ENCODE peak calls at places on chromosome 21, in four cellular contexts. One of them, this sample, is unnamed.
A peak's percentile ranks its signal among the peaks of the same experiment; 100 is the strongest.

GRCh38 chr21:17526771-17527170 is 13.9 kb downstream of the CXADR start:
- DNase-seq in K562: no peak
- DNase-seq in GM12878: no peak
- DNase-seq in SK-N-SH: no peak
- DNase-seq in this sample: no peak

GRCh38 chr21:25461730-25462129 is 145.6 kb downstream of the MRPL39 start:
- DNase-seq in K562: no peak
- DNase-seq in GM12878: no peak
- DNase-seq in SK-N-SH: no peak
- DNase-seq in this sample: no peak

GRCh38 chr21:34988139-34988538 is 61.0 kb downstream of the RUNX1 start:
- DNase-seq in K562: no peak
- DNase-seq in SK-N-SH: no peak
- DNase-seq in GM12878: no peak
- DNase-seq in this sample: no peak

GRCh38 chr21:15775981-15776380 is 46.2 kb downstream of the USP25 start:
- DNase-seq in K562: no peak
- DNase-seq in SK-N-SH: no peak
- DNase-seq in GM12878: no peak
- DNase-seq in this sample: no peak

GRCh38 chr21:34791776-34792503 is 123.1 kb downstream of the CLIC6 start:
- DNase-seq in K562: no peak
- DNase-seq in SK-N-SH: peak; percentile 24
- DNase-seq in GM12878: no peak
- DNase-seq in this sample: no peak

GRCh38 chr21:32021319-32022027 is 148.7 kb downstream of the HUNK start:
- DNase-seq in GM12878: no peak
- DNase-seq in K562: no peak
- DNase-seq in SK-N-SH: peak; percentile 39
- DNase-seq in this sample: no peak

GRCh38 chr21:39612233-39613028 is at the start of gene B3GALT5:
- DNase-seq in K562: no peak
- DNase-seq in SK-N-SH: peak; percentile 88
- DNase-seq in GM12878: no peak
- DNase-seq in this sample: no peak

GRCh38 chr21:27412530-27412929 is 445.6 kb upstream of the ADAMTS5 start:
- DNase-seq in GM12878: no peak
- DNase-seq in K562: no peak
- DNase-seq in SK-N-SH: no peak
- DNase-seq in this sample: no peak

GRCh38 chr21:25342811-25343210 is 264.5 kb downstream of the MRPL39 start:
- DNase-seq in K562: no peak
- DNase-seq in GM12878: no peak
- DNase-seq in SK-N-SH: no peak
- DNase-seq in this sample: no peak

GRCh38 chr21:28256420-28256831 is 736.3 kb downstream of the LTN1 start:
- DNase-seq in K562: no peak
- DNase-seq in GM12878: no peak
- DNase-seq in SK-N-SH: peak; percentile 26
- DNase-seq in this sample: peak; percentile 94

GRCh38 chr21:16794944-16795343 is 717.9 kb upstream of the CXADR start:
- DNase-seq in GM12878: no peak
- DNase-seq in K562: no peak
- DNase-seq in SK-N-SH: no peak
- DNase-seq in this sample: peak; percentile 3

GRCh38 chr21:29638138-29638537 is 301.7 kb downstream of the GRIK1 start:
- DNase-seq in K562: no peak
- DNase-seq in SK-N-SH: no peak
- DNase-seq in GM12878: no peak
- DNase-seq in this sample: no peak

GRCh38 chr21:15170614-15171013 is 105.8 kb upstream of the NRIP1 start:
- DNase-seq in K562: no peak
- DNase-seq in SK-N-SH: no peak
- DNase-seq in GM12878: no peak
- DNase-seq in this sample: no peak

GRCh38 chr21:35616090-35616489 is 444.2 kb downstream of the SETD4 start:
- DNase-seq in GM12878: no peak
- DNase-seq in K562: no peak
- DNase-seq in SK-N-SH: no peak
- DNase-seq in this sample: no peak

GRCh38 chr21:32331444-32332305 is 33.0 kb downstream of the MRAP start:
- DNase-seq in K562: no peak
- DNase-seq in SK-N-SH: no peak
- DNase-seq in GM12878: no peak
- DNase-seq in this sample: peak; percentile 10

GRCh38 chr21:36877741-36878140 is 88.7 kb downstream of the HLCS start:
- DNase-seq in K562: no peak
- DNase-seq in SK-N-SH: no peak
- DNase-seq in GM12878: no peak
- DNase-seq in this sample: no peak

GRCh38 chr21:25925064-25925463 is 190.3 kb downstream of the GABPA start:
- DNase-seq in GM12878: no peak
- DNase-seq in K562: no peak
- DNase-seq in SK-N-SH: no peak
- DNase-seq in this sample: no peak

GRCh38 chr21:46455575-46456385 is 2.9 kb upstream of the DIP2A start:
- DNase-seq in SK-N-SH: no peak
- DNase-seq in K562: peak; percentile 81
- DNase-seq in GM12878: no peak
- DNase-seq in this sample: no peak

GRCh38 chr21:28975401-28975800 is 17.3 kb downstream of the LTN1 start:
- DNase-seq in SK-N-SH: no peak
- DNase-seq in GM12878: no peak
- DNase-seq in K562: no peak
- DNase-seq in this sample: no peak

GRCh38 chr21:26055841-26056264 is 114.7 kb downstream of the APP start:
- DNase-seq in GM12878: no peak
- DNase-seq in K562: no peak
- DNase-seq in SK-N-SH: no peak
- DNase-seq in this sample: no peak

GRCh38 chr21:43190544-43191340 is 21.9 kb downstream of the CRYAA start:
- DNase-seq in SK-N-SH: no peak
- DNase-seq in K562: no peak
- DNase-seq in GM12878: no peak
- DNase-seq in this sample: no peak
- TF ChIP-seq GABPA in SK-N-SH: no peak
- TF ChIP-seq GABPA in K562: no peak
- TF ChIP-seq GABPA in GM12878: no peak
- TF ChIP-seq GABPA in this sample: no peak

GRCh38 chr21:9758888-9759287 is 762.5 kb upstream of the TPTE start:
- DNase-seq in K562: no peak
- DNase-seq in GM12878: no peak
- DNase-seq in SK-N-SH: no peak
- DNase-seq in this sample: no peak
- TF ChIP-seq GABPA in K562: no peak
- TF ChIP-seq GABPA in GM12878: no peak
- TF ChIP-seq GABPA in SK-N-SH: no peak
- TF ChIP-seq GABPA in this sample: no peak

GRCh38 chr21:18545908-18546307 is 142.3 kb upstream of the TMPRSS15 start:
- DNase-seq in GM12878: no peak
- DNase-seq in K562: no peak
- DNase-seq in SK-N-SH: no peak
- DNase-seq in this sample: no peak
- TF ChIP-seq GABPA in GM12878: no peak
- TF ChIP-seq GABPA in K562: no peak
- TF ChIP-seq GABPA in SK-N-SH: no peak
- TF ChIP-seq GABPA in this sample: no peak

DNA sequence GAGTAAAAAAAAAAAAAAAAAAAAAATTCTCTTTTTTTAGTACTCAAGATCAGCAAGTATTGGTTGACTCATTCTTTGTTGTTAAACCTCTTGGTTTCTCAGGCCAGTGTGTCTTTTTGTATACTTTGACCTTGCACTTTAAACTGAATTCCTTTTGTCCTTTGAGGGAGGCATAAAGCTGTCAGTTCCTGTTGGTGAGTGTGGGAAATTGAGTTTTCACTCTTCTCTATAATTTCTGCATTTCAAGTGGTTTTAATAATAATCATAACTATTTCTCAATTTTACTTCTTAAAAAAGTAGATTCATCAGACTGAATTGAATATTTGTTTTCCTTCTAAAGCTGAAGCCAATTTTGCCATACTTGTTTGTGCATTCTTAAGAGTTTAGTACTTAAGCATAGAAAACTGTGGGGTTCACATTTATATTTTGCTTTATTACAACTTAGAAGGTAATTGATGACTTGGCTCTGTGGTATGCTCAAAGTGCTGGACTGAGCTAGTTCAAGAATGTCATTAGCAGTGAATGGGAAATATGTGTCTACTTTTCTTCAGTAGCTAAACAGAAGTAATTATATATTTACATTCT is 43.4 kb downstream of the ITSN1 start:
- DNase-seq in GM12878: no peak
- DNase-seq in SK-N-SH: no peak
- DNase-seq in K562: no peak
- DNase-seq in this sample: peak; percentile 77
- TF ChIP-seq GABPA in GM12878: no peak
- TF ChIP-seq GABPA in SK-N-SH: no peak
- TF ChIP-seq GABPA in K562: no peak
- TF ChIP-seq GABPA in this sample: peak; percentile 30

DNA sequence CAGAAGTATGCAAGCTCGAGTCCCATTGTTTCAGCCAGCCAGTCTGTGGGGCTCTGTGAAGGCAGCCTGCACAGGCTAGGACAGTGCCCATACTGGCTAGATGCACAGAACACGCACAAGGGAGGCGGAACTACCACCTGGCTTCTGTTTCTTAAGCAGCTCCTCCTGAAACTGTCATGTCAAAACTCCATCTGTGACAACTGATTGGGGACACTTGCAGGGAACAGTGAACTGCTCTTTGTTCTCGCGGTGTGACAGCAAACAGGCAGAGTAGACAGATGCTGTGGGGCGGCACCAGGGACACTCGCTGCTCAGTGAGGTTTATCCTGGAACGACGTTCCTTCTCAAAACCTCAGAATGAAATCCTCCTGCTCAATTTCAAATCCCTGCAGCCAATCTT is 73.9 kb downstream of the ERG start:
- DNase-seq in K562: no peak
- DNase-seq in GM12878: no peak
- DNase-seq in SK-N-SH: no peak
- DNase-seq in this sample: no peak
- TF ChIP-seq GABPA in K562: no peak
- TF ChIP-seq GABPA in GM12878: no peak
- TF ChIP-seq GABPA in SK-N-SH: no peak
- TF ChIP-seq GABPA in this sample: no peak

DNA sequence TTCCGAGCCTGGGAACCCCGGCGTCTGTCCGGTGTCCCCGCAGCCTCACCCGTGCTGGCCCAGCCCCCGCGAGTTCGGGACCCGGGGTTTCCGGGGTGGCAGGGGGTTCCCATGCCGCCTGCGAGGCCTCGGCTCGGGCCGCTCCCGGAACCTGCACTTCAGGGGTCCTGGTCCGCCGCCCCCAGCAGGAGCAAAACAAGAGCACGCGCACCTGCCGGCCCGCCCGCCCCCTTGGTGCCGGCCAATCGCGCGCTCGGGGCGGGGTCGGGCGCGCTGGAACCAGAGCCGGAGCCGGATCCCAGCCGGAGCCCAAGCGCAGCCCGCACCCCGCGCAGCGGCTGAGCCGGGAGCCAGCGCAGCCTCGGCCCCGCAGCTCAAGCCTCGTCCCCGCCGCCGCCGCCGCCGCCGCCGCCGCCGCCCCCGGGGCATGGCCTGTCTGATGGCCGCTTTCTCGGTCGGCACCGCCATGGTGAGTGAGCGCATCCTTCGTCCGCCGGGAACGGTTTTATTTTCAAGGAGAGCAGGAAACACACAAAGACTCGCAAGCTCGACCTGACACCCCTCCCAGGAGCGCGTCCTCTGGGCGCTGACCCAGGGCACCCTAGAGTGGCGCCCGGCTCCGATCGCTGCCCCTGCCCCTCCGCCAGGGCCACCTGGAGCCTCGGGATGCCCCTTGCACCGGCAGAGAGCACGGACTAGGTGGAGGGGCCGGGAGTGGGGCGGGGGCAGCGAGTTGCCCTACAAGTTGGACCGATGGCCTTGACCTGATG is at the start of gene ABCG1:
- DNase-seq in GM12878: no peak
- DNase-seq in SK-N-SH: peak; percentile 89
- DNase-seq in K562: peak; percentile 47
- DNase-seq in this sample: no peak
- TF ChIP-seq GABPA in GM12878: no peak
- TF ChIP-seq GABPA in SK-N-SH: no peak
- TF ChIP-seq GABPA in K562: no peak
- TF ChIP-seq GABPA in this sample: no peak

GRCh38 chr21:45187646-45188045 is 100.0 kb downstream of the POFUT2 start:
- DNase-seq in SK-N-SH: no peak
- DNase-seq in K562: no peak
- DNase-seq in GM12878: no peak
- DNase-seq in this sample: no peak
- TF ChIP-seq GABPA in SK-N-SH: no peak
- TF ChIP-seq GABPA in K562: no peak
- TF ChIP-seq GABPA in GM12878: no peak
- TF ChIP-seq GABPA in this sample: no peak

DNA sequence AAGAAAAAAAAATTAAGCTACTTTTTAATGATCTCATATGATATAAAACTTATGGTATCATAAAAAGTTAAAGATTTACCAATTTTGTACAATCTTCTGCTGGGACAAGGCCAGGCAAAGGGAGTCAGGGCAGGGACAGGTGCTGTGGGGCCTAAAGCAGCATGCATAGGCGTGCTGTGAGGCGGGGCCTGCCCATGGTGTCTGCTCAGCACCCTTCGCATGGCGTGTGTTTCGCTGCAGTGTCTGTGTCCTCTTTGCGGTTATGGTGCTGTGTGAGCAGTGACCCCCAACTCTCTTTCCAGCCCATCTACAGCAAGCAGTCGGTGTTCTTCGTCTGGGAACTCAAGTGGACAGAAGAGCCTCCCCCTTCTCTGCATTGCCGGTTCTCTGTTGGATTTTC is 13.4 kb upstream of the PWP2 start:
- DNase-seq in GM12878: no peak
- DNase-seq in K562: no peak
- DNase-seq in SK-N-SH: no peak
- DNase-seq in this sample: no peak
- TF ChIP-seq GABPA in GM12878: no peak
- TF ChIP-seq GABPA in K562: no peak
- TF ChIP-seq GABPA in SK-N-SH: no peak
- TF ChIP-seq GABPA in this sample: no peak